ENCODE peak calls at places on chromosome 22, in ten cellular contexts. U is neural crest cell; Q is HFFc6; Z is coronary artery; C is nephron progenitor cell; M is A549; G is WERI-Rb-1; V is fibroblast of lung; A is CD8-positive, alpha-beta T cell; P is AG09309. E is an unnamed sample.

GRCh38 chr22:17858033-17858432 is 83.8 kb upstream of the BID start:
- DNase-seq in A (no peak), Z (no peak), U (no peak), P (no peak), G (no peak), C (no peak), Q (no peak), M (no peak), V (no peak), E (no peak)

GRCh38 chr22:25573822-25574221 is 9.3 kb downstream of the GRK3 start:
- DNase-seq in A (no peak), V (no peak), G (no peak), Z (no peak), U (no peak), C (no peak), P (no peak), Q (no peak), M (no peak), E (no peak)

GRCh38 chr22:37416806-37417205 is 10.5 kb downstream of the ELFN2 start:
- DNase-seq in Q (no peak), C (peak), P (no peak), M (no peak), V (no peak), U (peak), A (peak), G (no peak), Z (no peak), E (peak)

GRCh38 chr22:25822344-25822743 is 80.4 kb downstream of the MYO18B start:
- DNase-seq in Z (no peak), M (no peak), P (no peak), G (no peak), Q (no peak), C (no peak), A (no peak), U (no peak), V (no peak), E (no peak)

GRCh38 chr22:35564975-35565867 is 24.6 kb downstream of the RASD2 start:
- DNase-seq in V (peak), Q (no peak), U (no peak), A (no peak), M (no peak), G (no peak), C (no peak), Z (no peak), P (no peak), E (no peak)

GRCh38 chr22:24305260-24305692 is 34.6 kb downstream of the SPECC1L start:
- DNase-seq in Z (no peak), P (no peak), M (no peak), C (no peak), V (no peak), U (no peak), Q (peak), A (no peak), G (no peak), E (no peak)

GRCh38 chr22:46844606-46845210 is 82.3 kb downstream of the TBC1D22A start:
- DNase-seq in C (no peak), V (no peak), U (no peak), M (no peak), A (no peak), Z (peak), P (no peak), G (no peak), Q (no peak), E (no peak)

GRCh38 chr22:22933807-22934542 is 46.4 kb downstream of the IGLL5 start:
- DNase-seq in V (no peak), Q (no peak), U (no peak), Z (no peak), A (no peak), G (no peak), P (no peak), C (no peak), M (no peak), E (no peak)

GRCh38 chr22:26548984-26549383 is 36.7 kb upstream of the TFIP11 start:
- DNase-seq in C (no peak), A (no peak), V (no peak), Q (no peak), P (no peak), G (no peak), Z (no peak), M (no peak), U (no peak), E (no peak)

GRCh38 chr22:23498811-23499798 is 81.0 kb downstream of the IGLL1 start:
- DNase-seq in G (no peak), U (no peak), Q (no peak), V (no peak), Z (no peak), M (no peak), C (no peak), A (no peak), P (no peak), E (no peak)

GRCh38 chr22:22752556-22753477 is 108.4 kb downstream of the GGTLC2 start:
- DNase-seq in U (no peak), Q (peak), M (no peak), Z (peak), C (no peak), P (peak), G (no peak), V (peak), A (no peak), E (no peak)

GRCh38 chr22:34105461-34106062 is 185.3 kb upstream of the LARGE1 start:
- DNase-seq in Q (no peak), P (no peak), G (peak), A (no peak), C (peak), V (no peak), U (peak), Z (no peak), M (peak), E (peak)

GRCh38 chr22:17569971-17570511 is 6.7 kb downstream of the SLC25A18 start:
- DNase-seq in U (no peak), C (no peak), Z (no peak), Q (no peak), G (no peak), M (no peak), A (no peak), P (no peak), V (peak), E (no peak)

GRCh38 chr22:47195676-47196492 is 433.4 kb downstream of the TBC1D22A start:
- DNase-seq in Q (no peak), U (no peak), C (no peak), M (no peak), A (no peak), V (peak), Z (peak), P (no peak), G (no peak), E (no peak)

GRCh38 chr22:47163481-47163875 is 401.0 kb downstream of the TBC1D22A start:
- DNase-seq in P (no peak), C (no peak), Z (peak), Q (no peak), A (no peak), G (peak), V (no peak), U (no peak), M (no peak), E (peak)

GRCh38 chr22:39932918-39933649 is 27.1 kb upstream of the TMA7B start:
- DNase-seq in P (no peak), V (no peak), U (peak), G (peak), Z (no peak), A (peak), M (peak), C (peak), Q (peak), E (peak)

GRCh38 chr22:37675930-37676571 is 615 bp downstream of the LGALS1 start:
- DNase-seq in U (no peak), C (no peak), P (no peak), M (no peak), V (peak), G (no peak), Z (no peak), A (no peak), Q (peak), E (no peak)

GRCh38 chr22:50329236-50329635 is 2.4 kb upstream of the DENND6B start:
- DNase-seq in U (no peak), V (no peak), Z (no peak), P (no peak), Q (peak), M (no peak), C (no peak), G (no peak), A (no peak), E (no peak)

GRCh38 chr22:28813772-28814518 is 13.6 kb upstream of the XBP1 start:
- DNase-seq in U (no peak), Q (no peak), A (no peak), V (peak), C (no peak), Z (no peak), P (no peak), G (no peak), M (no peak), E (no peak)

GRCh38 chr22:27597703-27598444 is 203.7 kb downstream of the MN1 start:
- DNase-seq in V (peak), Q (peak), A (no peak), M (no peak), Z (no peak), U (no peak), C (no peak), G (no peak), P (no peak), E (no peak)

GRCh38 chr22:22931557-22932270 is 44.1 kb downstream of the IGLL5 start:
- DNase-seq in C (no peak), Z (no peak), A (no peak), U (no peak), G (no peak), V (no peak), M (no peak), P (no peak), Q (no peak), E (no peak)

GRCh38 chr22:19066531-19067271 is 55.5 kb downstream of the DGCR2 start:
- DNase-seq in V (peak), Z (peak), U (no peak), M (no peak), P (peak), C (no peak), Q (peak), G (no peak), A (no peak), E (no peak)

GRCh38 chr22:24948356-24949202 is 2.1 kb upstream of the LHFPL7 start:
- DNase-seq in U (no peak), G (no peak), Z (no peak), Q (no peak), V (no peak), P (no peak), A (no peak), C (no peak), M (no peak), E (no peak)

DNA sequence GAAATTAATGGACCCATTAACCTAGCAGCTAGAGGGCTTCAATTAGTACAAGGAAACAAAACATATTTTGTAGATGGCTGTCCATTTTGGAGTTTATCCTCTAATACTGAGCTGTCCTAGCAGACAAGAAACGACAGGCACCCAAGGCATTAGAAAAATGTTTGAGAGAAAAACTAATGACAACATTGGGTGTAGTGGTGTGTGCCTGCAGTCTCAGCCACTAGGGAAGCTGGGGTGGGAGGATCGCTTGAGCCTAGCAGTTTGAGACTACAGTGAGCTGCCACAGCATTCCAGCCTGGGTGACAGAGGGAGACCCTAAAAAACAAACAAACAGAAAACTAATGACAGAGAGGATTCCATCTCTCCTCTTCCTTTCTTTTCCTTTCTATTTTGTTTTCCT is 1.5 kb downstream of the A4GALT start:
- DNase-seq in M (no peak), U (no peak), A (no peak), V (no peak), P (no peak), Z (no peak), Q (peak), C (no peak), G (no peak), E (no peak)
- TF ChIP-seq CTCF in M (no peak), U (peak), A (no peak), V (no peak), P (no peak), Z (no peak), Q (no peak), C (no peak), G (no peak), E (no peak)

GRCh38 chr22:20588092-20588842 is 80.9 kb downstream of the MED15 start:
- DNase-seq in G (no peak), C (no peak), U (no peak), Q (no peak), M (no peak), P (no peak), A (no peak), Z (no peak), V (no peak), E (no peak)
- TF ChIP-seq CTCF in G (no peak), C (no peak), U (no peak), Q (no peak), M (no peak), P (no peak), A (no peak), Z (no peak), V (no peak), E (no peak)

GRCh38 chr22:30033137-30033536 is 47.1 kb upstream of the HORMAD2 start:
- DNase-seq in Q (no peak), G (no peak), Z (no peak), P (no peak), C (no peak), M (no peak), A (no peak), U (no peak), V (no peak), E (no peak)
- TF ChIP-seq CTCF in Q (no peak), G (no peak), Z (no peak), P (no peak), C (no peak), M (no peak), A (no peak), U (no peak), V (no peak), E (no peak)

GRCh38 chr22:38707346-38707745 is 1.6 kb downstream of the GTPBP1 start:
- DNase-seq in P (no peak), M (peak), G (no peak), V (peak), A (no peak), C (no peak), Z (no peak), Q (peak), U (no peak), E (no peak)
- TF ChIP-seq CTCF in P (no peak), M (no peak), G (no peak), V (no peak), A (no peak), C (no peak), Z (no peak), Q (no peak), U (no peak), E (no peak)

GRCh38 chr22:30636226-30637077 is 871 bp downstream of the SLC35E4 start:
- DNase-seq in V (no peak), M (no peak), C (no peak), Z (no peak), A (no peak), P (no peak), Q (no peak), U (no peak), G (no peak), E (no peak)

GRCh38 chr22:30640361-30640760 is 4.8 kb downstream of the SLC35E4 start:
- DNase-seq in A (no peak), V (no peak), Z (no peak), C (no peak), M (no peak), P (no peak), U (no peak), G (no peak), Q (no peak), E (no peak)

GRCh38 chr22:30634477-30635233 is 926 bp upstream of the SLC35E4 start:
- DNase-seq in Q (peak), A (peak), G (peak), Z (peak), V (peak), U (peak), M (peak), C (peak), P (peak), E (peak)

GRCh38 chr22:30637701-30638114 is 2.1 kb downstream of the SLC35E4 start:
- DNase-seq in P (no peak), C (no peak), M (no peak), A (no peak), V (no peak), U (no peak), Q (no peak), Z (no peak), G (no peak), E (no peak)

DNA sequence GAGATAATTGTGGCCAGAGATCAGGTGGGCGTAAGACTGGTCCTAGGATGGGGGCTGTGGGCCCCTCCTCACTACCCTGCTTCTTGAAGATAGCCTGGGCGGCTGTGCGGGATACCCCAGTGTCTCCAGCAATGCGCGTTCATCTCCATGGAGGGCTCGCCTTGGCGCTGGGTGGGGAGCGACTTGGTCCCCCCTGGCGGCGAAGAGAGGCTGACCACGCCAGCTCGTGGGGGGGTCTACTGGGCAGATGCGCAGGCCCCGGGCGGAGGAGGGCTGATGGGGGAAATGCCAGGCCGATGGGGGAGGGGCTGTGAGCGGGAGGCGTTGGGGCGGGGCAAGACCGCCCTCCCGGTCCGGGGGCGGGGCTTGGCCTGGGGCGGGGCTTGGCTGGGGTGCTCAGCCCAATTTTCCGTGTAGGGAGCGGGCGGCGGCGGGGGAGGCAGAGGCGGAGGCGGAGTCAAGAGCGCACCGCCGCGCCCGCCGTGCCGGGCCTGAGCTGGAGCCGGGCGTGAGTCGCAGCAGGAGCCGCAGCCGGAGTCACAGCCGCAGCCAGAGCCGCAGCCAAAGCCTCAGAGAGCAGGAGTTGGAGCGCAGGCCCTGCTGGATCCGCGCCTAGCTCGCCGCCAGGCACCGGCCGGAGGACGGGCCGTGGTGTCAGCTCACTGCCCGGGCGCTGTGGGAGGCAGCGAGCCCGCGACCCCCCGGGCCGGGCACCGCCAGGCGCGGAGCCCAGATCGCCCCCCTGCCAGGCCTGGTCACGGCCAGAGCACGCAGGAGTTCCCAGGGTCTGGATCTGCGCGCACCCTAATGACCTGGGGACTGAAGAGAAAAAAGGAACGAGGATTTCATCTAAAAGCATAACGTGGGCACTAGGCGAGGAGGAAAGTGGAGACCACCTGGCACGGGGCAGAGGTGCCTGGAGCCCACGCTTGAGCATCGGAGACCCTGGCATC is at the start of gene SLC35E4:
- DNase-seq in G (peak), A (peak), P (peak), C (peak), U (peak), Q (peak), Z (peak), V (peak), M (peak), E (peak)
- TF ChIP-seq CTCF in G (peak), A (no peak), P (peak), C (no peak), U (no peak), Q (peak), Z (no peak), V (peak), M (no peak), E (no peak)

GRCh38 chr22:45529966-45530575 is 27.4 kb downstream of the FBLN1 start:
- DNase-seq in P (no peak), Z (no peak), C (no peak), G (no peak), Q (peak), A (no peak), V (peak), U (no peak), M (no peak), E (no peak)
- TF ChIP-seq CTCF in P (no peak), Z (no peak), C (no peak), G (no peak), Q (no peak), A (no peak), V (no peak), U (no peak), M (no peak), E (no peak)

DNA sequence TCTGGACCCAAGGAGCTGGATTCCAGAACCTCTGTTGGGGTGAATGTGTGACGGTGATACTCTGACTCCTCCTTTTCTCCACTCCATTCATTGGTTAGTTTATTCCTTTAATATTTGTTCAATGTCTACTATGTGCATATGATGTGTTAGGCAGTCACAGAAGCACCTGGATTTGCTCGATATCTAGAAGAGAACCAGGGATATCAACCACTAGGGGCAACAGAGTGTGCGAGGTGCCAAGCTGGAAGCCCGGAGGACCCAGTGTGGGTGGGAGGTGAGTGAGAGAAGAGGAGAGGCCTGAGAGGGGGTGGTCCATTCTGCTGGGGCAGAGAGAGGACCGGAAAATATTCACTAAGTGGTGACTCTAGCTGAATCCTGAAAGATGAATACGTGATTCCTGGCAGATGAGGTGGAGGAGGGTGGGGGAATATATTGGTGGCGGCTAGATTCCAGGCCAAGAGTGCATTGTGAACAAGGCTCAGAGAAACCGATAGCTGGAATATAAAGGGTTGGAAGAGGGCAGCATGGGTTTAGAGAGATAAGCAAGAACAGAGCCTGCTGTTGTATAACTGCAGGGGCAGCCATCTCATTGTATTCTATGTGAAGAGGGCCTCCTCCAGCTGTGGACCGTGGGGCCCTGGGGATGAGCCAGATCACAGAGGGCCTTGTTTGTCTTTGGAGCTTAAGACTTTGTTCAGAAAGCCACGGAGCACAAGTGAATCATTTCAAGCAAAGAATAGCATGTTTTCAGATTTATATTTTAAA is 6.9 kb upstream of the TIMP3 start:
- DNase-seq in U (no peak), A (no peak), Z (no peak), M (no peak), P (no peak), C (no peak), G (no peak), Q (no peak), V (peak), E (no peak)
- TF ChIP-seq CTCF in U (no peak), A (no peak), Z (no peak), M (no peak), P (no peak), C (no peak), G (peak), Q (peak), V (no peak), E (no peak)

DNA sequence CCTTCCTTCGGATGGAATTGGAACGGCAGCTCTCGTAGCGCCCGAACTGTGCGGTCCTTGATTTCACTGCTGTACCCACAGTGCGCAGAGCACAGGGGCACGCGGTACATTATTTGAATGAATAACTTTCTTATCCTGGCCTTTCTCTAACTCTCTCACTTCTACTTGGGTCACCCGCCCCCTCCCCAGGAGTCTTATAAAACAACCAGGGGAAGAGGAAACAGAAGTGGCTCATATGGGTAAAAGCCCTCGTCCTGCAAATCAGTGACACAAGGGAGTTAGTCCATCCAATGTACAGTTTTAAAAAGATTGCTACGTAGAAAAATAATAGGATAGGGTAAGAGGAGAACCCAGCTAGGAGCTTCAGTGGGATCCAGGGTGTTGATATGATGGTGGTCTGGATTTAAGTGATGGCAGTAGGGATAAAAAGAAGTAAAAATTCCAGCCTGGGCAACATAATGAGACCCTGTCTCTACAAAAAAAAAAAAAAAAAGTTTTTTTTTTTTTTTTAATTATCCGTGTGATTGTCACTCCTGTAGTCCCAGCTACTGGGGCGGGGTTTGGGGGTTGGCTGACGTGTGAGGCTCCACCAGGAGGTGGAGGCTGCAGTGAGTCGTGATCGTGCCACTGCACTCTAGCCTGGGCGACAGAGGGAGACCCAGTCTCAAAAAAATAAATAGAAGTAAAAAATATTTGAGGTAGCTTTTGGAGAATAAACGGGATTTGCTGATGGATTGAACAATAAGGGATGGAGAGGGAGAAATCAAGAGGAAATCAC is 7.1 kb upstream of the L3MBTL2 start:
- DNase-seq in M (peak), Z (no peak), V (no peak), Q (peak), A (no peak), U (no peak), P (no peak), G (peak), C (peak), E (no peak)
- TF ChIP-seq CTCF in M (no peak), Z (no peak), V (no peak), Q (no peak), A (no peak), U (peak), P (no peak), G (no peak), C (no peak), E (no peak)